ENCODE peak calls at places on chromosomes 5 and 9, in six cellular contexts. One of them, this sample, is unnamed.

GRCh38 chr5:126745259-126745992 is 31.5 kb upstream of the LMNB1 start:
- DNase-seq in epithelial cell of prostate: no peak
- DNase-seq in spleen: no peak
- DNase-seq in uterus: no peak
- DNase-seq in colonic mucosa: no peak
- DNase-seq in PC-9: peak; percentile 66
- DNase-seq in this sample: no peak

GRCh38 chr5:10745133-10745532 is 15.9 kb downstream of the DAP start:
- DNase-seq in uterus: no peak
- DNase-seq in colonic mucosa: no peak
- DNase-seq in PC-9: no peak
- DNase-seq in epithelial cell of prostate: no peak
- DNase-seq in spleen: no peak
- DNase-seq in this sample: no peak

GRCh38 chr9:72278959-72279358 is 86.0 kb downstream of the ZFAND5 start:
- DNase-seq in uterus: no peak
- DNase-seq in colonic mucosa: no peak
- DNase-seq in epithelial cell of prostate: no peak
- DNase-seq in PC-9: no peak
- DNase-seq in spleen: no peak
- DNase-seq in this sample: no peak

GRCh38 chr5:157233515-157233914 is 32.4 kb upstream of the CYFIP2 start:
- DNase-seq in spleen: no peak
- DNase-seq in uterus: no peak
- DNase-seq in epithelial cell of prostate: no peak
- DNase-seq in PC-9: no peak
- DNase-seq in colonic mucosa: no peak
- DNase-seq in this sample: no peak

GRCh38 chr5:65163698-65164097 is 318.0 kb downstream of the ADAMTS6 start:
- DNase-seq in uterus: no peak
- DNase-seq in epithelial cell of prostate: no peak
- DNase-seq in colonic mucosa: no peak
- DNase-seq in PC-9: no peak
- DNase-seq in spleen: no peak
- DNase-seq in this sample: peak; percentile 52

GRCh38 chr9:75169623-75170022 is 81.3 kb downstream of the OSTF1 start:
- DNase-seq in spleen: no peak
- DNase-seq in epithelial cell of prostate: no peak
- DNase-seq in uterus: no peak
- DNase-seq in colonic mucosa: no peak
- DNase-seq in PC-9: peak; percentile 50
- DNase-seq in this sample: no peak

GRCh38 chr5:6384856-6385255 is 6.5 kb upstream of the MED10 start:
- DNase-seq in epithelial cell of prostate: no peak
- DNase-seq in spleen: no peak
- DNase-seq in PC-9: no peak
- DNase-seq in uterus: no peak
- DNase-seq in colonic mucosa: no peak
- DNase-seq in this sample: peak; percentile 22

GRCh38 chr5:17037751-17038150 is 101.7 kb upstream of the MYO10 start:
- DNase-seq in epithelial cell of prostate: no peak
- DNase-seq in uterus: no peak
- DNase-seq in PC-9: no peak
- DNase-seq in spleen: no peak
- DNase-seq in colonic mucosa: no peak
- DNase-seq in this sample: no peak

GRCh38 chr9:115730845-115731244 is 422.7 kb upstream of the PAPPA start:
- DNase-seq in colonic mucosa: no peak
- DNase-seq in epithelial cell of prostate: no peak
- DNase-seq in PC-9: no peak
- DNase-seq in spleen: no peak
- DNase-seq in uterus: no peak
- DNase-seq in this sample: peak; percentile 9

GRCh38 chr5:59062986-59063683 is 480.3 kb downstream of the RAB3C start:
- DNase-seq in PC-9: no peak
- DNase-seq in epithelial cell of prostate: peak; percentile 10
- DNase-seq in spleen: no peak
- DNase-seq in colonic mucosa: no peak
- DNase-seq in uterus: no peak
- DNase-seq in this sample: no peak

GRCh38 chr5:115963566-115963965 is 1.3 kb downstream of the LVRN start:
- DNase-seq in colonic mucosa: no peak
- DNase-seq in uterus: no peak
- DNase-seq in epithelial cell of prostate: no peak
- DNase-seq in PC-9: no peak
- DNase-seq in spleen: no peak
- DNase-seq in this sample: no peak

GRCh38 chr5:65796269-65796668 is 74.3 kb downstream of the NLN start:
- DNase-seq in spleen: no peak
- DNase-seq in uterus: no peak
- DNase-seq in colonic mucosa: no peak
- DNase-seq in epithelial cell of prostate: no peak
- DNase-seq in PC-9: no peak
- DNase-seq in this sample: no peak

GRCh38 chr9:13351768-13352386 is 72.4 kb upstream of the MPDZ start:
- DNase-seq in colonic mucosa: no peak
- DNase-seq in PC-9: no peak
- DNase-seq in epithelial cell of prostate: no peak
- DNase-seq in spleen: no peak
- DNase-seq in uterus: no peak
- DNase-seq in this sample: peak; percentile 18

GRCh38 chr9:16191237-16191636 is 638.4 kb downstream of the CCDC171 start:
- DNase-seq in colonic mucosa: no peak
- DNase-seq in PC-9: no peak
- DNase-seq in uterus: no peak
- DNase-seq in epithelial cell of prostate: no peak
- DNase-seq in spleen: no peak
- DNase-seq in this sample: no peak

GRCh38 chr9:6973762-6974161 is 216.0 kb downstream of the KDM4C start:
- DNase-seq in spleen: no peak
- DNase-seq in uterus: no peak
- DNase-seq in epithelial cell of prostate: peak; percentile 6
- DNase-seq in colonic mucosa: no peak
- DNase-seq in PC-9: no peak
- DNase-seq in this sample: no peak

GRCh38 chr9:87193151-87193550 is 245.8 kb upstream of the GAS1 start:
- DNase-seq in epithelial cell of prostate: no peak
- DNase-seq in PC-9: no peak
- DNase-seq in uterus: no peak
- DNase-seq in spleen: no peak
- DNase-seq in colonic mucosa: no peak
- DNase-seq in this sample: no peak

GRCh38 chr9:20243866-20244647 is 378.2 kb downstream of the MLLT3 start:
- DNase-seq in epithelial cell of prostate: no peak
- DNase-seq in uterus: no peak
- DNase-seq in spleen: no peak
- DNase-seq in PC-9: no peak
- DNase-seq in colonic mucosa: no peak
- DNase-seq in this sample: no peak

GRCh38 chr5:143063175-143063970 is 293.2 kb downstream of the ARHGAP26 start:
- DNase-seq in colonic mucosa: no peak
- DNase-seq in epithelial cell of prostate: no peak
- DNase-seq in PC-9: no peak
- DNase-seq in spleen: no peak
- DNase-seq in uterus: peak; percentile 61
- DNase-seq in this sample: no peak

GRCh38 chr9:98172604-98173003 is 19.8 kb downstream of the CORO2A start:
- DNase-seq in PC-9: peak; percentile 76
- DNase-seq in spleen: no peak
- DNase-seq in colonic mucosa: no peak
- DNase-seq in epithelial cell of prostate: no peak
- DNase-seq in uterus: no peak
- DNase-seq in this sample: no peak

GRCh38 chr5:36820900-36821299 is 55.7 kb upstream of the NIPBL start:
- DNase-seq in PC-9: no peak
- DNase-seq in spleen: no peak
- DNase-seq in epithelial cell of prostate: no peak
- DNase-seq in uterus: no peak
- DNase-seq in colonic mucosa: no peak
- DNase-seq in this sample: no peak

GRCh38 chr5:172683696-172684464 is 42.8 kb downstream of the NEURL1B start:
- DNase-seq in PC-9: no peak
- DNase-seq in colonic mucosa: no peak
- DNase-seq in spleen: peak; percentile 80
- DNase-seq in epithelial cell of prostate: no peak
- DNase-seq in uterus: no peak
- DNase-seq in this sample: no peak

GRCh38 chr5:135033026-135033861 is 784 bp downstream of the PITX1 start:
- DNase-seq in PC-9: peak; percentile 33
- DNase-seq in uterus: no peak
- DNase-seq in spleen: no peak
- DNase-seq in epithelial cell of prostate: no peak
- DNase-seq in colonic mucosa: no peak
- DNase-seq in this sample: peak; percentile 82

GRCh38 chr9:87673446-87674109 is 52.3 kb upstream of the CTSL start:
- DNase-seq in uterus: no peak
- DNase-seq in spleen: no peak
- DNase-seq in colonic mucosa: no peak
- DNase-seq in PC-9: no peak
- DNase-seq in epithelial cell of prostate: no peak
- DNase-seq in this sample: no peak

GRCh38 chr9:88593537-88594185 is 58.7 kb downstream of the NXNL2 start:
- DNase-seq in colonic mucosa: peak; percentile 59
- DNase-seq in PC-9: peak; percentile 52
- DNase-seq in spleen: no peak
- DNase-seq in uterus: peak; percentile 64
- DNase-seq in epithelial cell of prostate: no peak
- DNase-seq in this sample: no peak

GRCh38 chr9:78001946-78002731 is 29.5 kb downstream of the GNAQ start:
- DNase-seq in PC-9: no peak
- DNase-seq in spleen: no peak
- DNase-seq in colonic mucosa: no peak
- DNase-seq in epithelial cell of prostate: no peak
- DNase-seq in uterus: no peak
- DNase-seq in this sample: no peak

GRCh38 chr9:77999231-77999631 is 32.4 kb downstream of the GNAQ start:
- DNase-seq in colonic mucosa: no peak
- DNase-seq in PC-9: no peak
- DNase-seq in spleen: no peak
- DNase-seq in uterus: no peak
- DNase-seq in epithelial cell of prostate: no peak
- DNase-seq in this sample: peak; percentile 21

GRCh38 chr9:78000221-78000620 is 31.4 kb downstream of the GNAQ start:
- DNase-seq in uterus: no peak
- DNase-seq in PC-9: no peak
- DNase-seq in colonic mucosa: no peak
- DNase-seq in spleen: no peak
- DNase-seq in epithelial cell of prostate: no peak
- DNase-seq in this sample: no peak

GRCh38 chr9:77996696-77997095 is 34.9 kb downstream of the GNAQ start:
- DNase-seq in epithelial cell of prostate: no peak
- DNase-seq in uterus: no peak
- DNase-seq in PC-9: no peak
- DNase-seq in colonic mucosa: no peak
- DNase-seq in spleen: no peak
- DNase-seq in this sample: no peak

GRCh38 chr9:77997611-77998349 is 33.8 kb downstream of the GNAQ start:
- DNase-seq in PC-9: no peak
- DNase-seq in uterus: no peak
- DNase-seq in colonic mucosa: no peak
- DNase-seq in epithelial cell of prostate: no peak
- DNase-seq in spleen: peak; percentile 81
- DNase-seq in this sample: no peak
- H3K27ac ChIP-seq in PC-9: no peak overlapping the region
- H3K27ac ChIP-seq in uterus: no peak overlapping the region
- H3K27ac ChIP-seq in colonic mucosa: no peak overlapping the region
- H3K27ac ChIP-seq in epithelial cell of prostate: no peak overlapping the region
- H3K27ac ChIP-seq in spleen: no peak overlapping the region
- H3K27ac ChIP-seq in this sample: no peak overlapping the region

GRCh38 chr5:32595118-32595517 is 9.8 kb downstream of the SUB1 start:
- DNase-seq in uterus: no peak
- DNase-seq in spleen: no peak
- DNase-seq in PC-9: no peak
- DNase-seq in colonic mucosa: no peak
- DNase-seq in epithelial cell of prostate: no peak
- DNase-seq in this sample: no peak

GRCh38 chr5:32600057-32600622 is 14.8 kb downstream of the SUB1 start:
- DNase-seq in epithelial cell of prostate: no peak
- DNase-seq in uterus: no peak
- DNase-seq in colonic mucosa: no peak
- DNase-seq in spleen: no peak
- DNase-seq in PC-9: no peak
- DNase-seq in this sample: peak; percentile 57

GRCh38 chr5:32598997-32599549 is 13.7 kb downstream of the SUB1 start:
- DNase-seq in spleen: no peak
- DNase-seq in epithelial cell of prostate: no peak
- DNase-seq in PC-9: no peak
- DNase-seq in uterus: no peak
- DNase-seq in colonic mucosa: no peak
- DNase-seq in this sample: no peak

GRCh38 chr5:32598270-32598937 is 13.0 kb downstream of the SUB1 start:
- DNase-seq in PC-9: no peak
- DNase-seq in uterus: no peak
- DNase-seq in epithelial cell of prostate: no peak
- DNase-seq in spleen: no peak
- DNase-seq in colonic mucosa: no peak
- DNase-seq in this sample: no peak

GRCh38 chr5:32597046-32597629 is 11.8 kb downstream of the SUB1 start:
- DNase-seq in colonic mucosa: no peak
- DNase-seq in epithelial cell of prostate: no peak
- DNase-seq in uterus: no peak
- DNase-seq in PC-9: no peak
- DNase-seq in spleen: no peak
- DNase-seq in this sample: no peak
- H3K27ac ChIP-seq in colonic mucosa: no peak overlapping the region
- H3K27ac ChIP-seq in epithelial cell of prostate: no peak overlapping the region
- H3K27ac ChIP-seq in uterus: no peak overlapping the region
- H3K27ac ChIP-seq in PC-9: no peak overlapping the region
- H3K27ac ChIP-seq in spleen: no peak overlapping the region
- H3K27ac ChIP-seq in this sample: no peak overlapping the region

DNA sequence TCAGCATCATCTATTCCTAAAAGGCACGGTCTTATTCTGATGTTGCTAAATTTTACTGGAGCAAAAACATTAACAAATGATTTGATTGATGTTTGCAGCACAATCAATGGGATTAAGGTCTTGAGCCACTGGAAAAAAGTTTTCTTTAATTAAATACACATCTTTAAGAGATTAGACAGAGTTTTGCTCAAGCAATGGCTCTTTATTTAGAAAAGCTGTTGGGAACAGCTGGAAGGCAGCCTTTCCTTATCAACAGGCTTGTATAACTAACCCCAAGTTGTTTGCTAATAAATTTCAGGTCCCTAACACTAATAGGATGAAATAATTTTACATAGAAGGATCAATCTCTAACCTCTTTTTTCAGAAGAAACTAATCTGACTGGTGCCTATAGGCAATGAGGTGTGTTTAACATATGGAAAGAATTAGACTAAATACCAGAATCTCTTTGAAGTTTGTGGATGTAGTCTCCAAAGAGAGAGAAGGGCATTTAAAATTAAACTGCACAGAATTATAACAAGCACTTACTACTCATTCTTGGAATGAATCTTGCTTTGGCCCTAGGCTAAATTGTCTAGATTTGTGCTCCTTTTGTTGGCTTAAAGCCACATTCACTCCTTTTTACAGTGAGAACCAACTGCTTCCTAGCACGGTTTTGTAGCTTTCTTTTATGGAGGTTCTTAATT is 67.3 kb upstream of the TNFAIP8 start:
- DNase-seq in uterus: no peak
- DNase-seq in epithelial cell of prostate: no peak
- DNase-seq in spleen: no peak
- DNase-seq in PC-9: no peak
- DNase-seq in colonic mucosa: no peak
- DNase-seq in this sample: peak; percentile 32
- H3K27ac ChIP-seq in uterus: no peak overlapping the region
- H3K27ac ChIP-seq in epithelial cell of prostate: peak overlapping the region; percentile 78
- H3K27ac ChIP-seq in spleen: peak overlapping the region; percentile 48
- H3K27ac ChIP-seq in PC-9: peak overlapping the region; percentile 75
- H3K27ac ChIP-seq in colonic mucosa: no peak overlapping the region
- H3K27ac ChIP-seq in this sample: no peak overlapping the region

GRCh38 chr5:14900661-14901461 is 29.3 kb upstream of the ANKH start:
- DNase-seq in spleen: no peak
- DNase-seq in PC-9: no peak
- DNase-seq in epithelial cell of prostate: no peak
- DNase-seq in colonic mucosa: no peak
- DNase-seq in uterus: no peak
- DNase-seq in this sample: peak; percentile 57
- H3K27ac ChIP-seq in spleen: no peak overlapping the region
- H3K27ac ChIP-seq in PC-9: no peak overlapping the region
- H3K27ac ChIP-seq in epithelial cell of prostate: no peak overlapping the region
- H3K27ac ChIP-seq in colonic mucosa: no peak overlapping the region
- H3K27ac ChIP-seq in uterus: no peak overlapping the region
- H3K27ac ChIP-seq in this sample: peak overlapping the region; percentile 82